ENCODE peak calls at places on chromosomes 5 and 9, in four cellular contexts. One of them, this sample, is unnamed.

GRCh38 chr5:150293091-150293941 is 3.7 kb upstream of the CAMK2A start:
- ATAC-seq in heart left ventricle: no peak
- ATAC-seq in body of pancreas: no peak
- ATAC-seq in upper lobe of right lung: no peak
- ATAC-seq in this sample: no peak

GRCh38 chr5:111859031-111859430 is 102.0 kb upstream of the NREP start:
- ATAC-seq in heart left ventricle: peak; percentile 87
- ATAC-seq in upper lobe of right lung: no peak
- ATAC-seq in body of pancreas: no peak
- ATAC-seq in this sample: peak; percentile 47

GRCh38 chr5:122533825-122534224 is 221.8 kb downstream of the SNCAIP start:
- ATAC-seq in body of pancreas: no peak
- ATAC-seq in heart left ventricle: no peak
- ATAC-seq in upper lobe of right lung: no peak
- ATAC-seq in this sample: no peak

GRCh38 chr5:109619024-109619460 is 70.7 kb upstream of the MAN2A1 start:
- ATAC-seq in body of pancreas: no peak
- ATAC-seq in heart left ventricle: no peak
- ATAC-seq in upper lobe of right lung: peak; percentile 73
- ATAC-seq in this sample: no peak

GRCh38 chr5:82109013-82109412 is 137.2 kb downstream of the ATG10 start:
- ATAC-seq in body of pancreas: no peak
- ATAC-seq in upper lobe of right lung: no peak
- ATAC-seq in heart left ventricle: no peak
- ATAC-seq in this sample: no peak

GRCh38 chr9:36731068-36731467 is 158.4 kb downstream of the MELK start:
- ATAC-seq in body of pancreas: no peak
- ATAC-seq in heart left ventricle: no peak
- ATAC-seq in upper lobe of right lung: no peak
- ATAC-seq in this sample: no peak

GRCh38 chr9:76810377-76810957 is 46.2 kb downstream of the PCA3 start:
- ATAC-seq in body of pancreas: peak; percentile 64
- ATAC-seq in heart left ventricle: peak; percentile 82
- ATAC-seq in upper lobe of right lung: peak; percentile 68
- ATAC-seq in this sample: peak; percentile 60

GRCh38 chr5:35393901-35394300 is 163.6 kb upstream of the PRLR start:
- ATAC-seq in heart left ventricle: no peak
- ATAC-seq in upper lobe of right lung: no peak
- ATAC-seq in body of pancreas: no peak
- ATAC-seq in this sample: no peak

GRCh38 chr5:1363160-1363559 is 18.3 kb upstream of the CLPTM1L start:
- ATAC-seq in body of pancreas: no peak
- ATAC-seq in heart left ventricle: no peak
- ATAC-seq in upper lobe of right lung: peak; percentile 31
- ATAC-seq in this sample: no peak

GRCh38 chr5:38666668-38667498 is 110.4 kb upstream of the LIFR start:
- ATAC-seq in upper lobe of right lung: peak; percentile 94
- ATAC-seq in heart left ventricle: peak; percentile 96
- ATAC-seq in body of pancreas: peak; percentile 99
- ATAC-seq in this sample: peak; percentile 71

GRCh38 chr9:78856144-78856543 is 559.2 kb downstream of the PSAT1 start:
- ATAC-seq in body of pancreas: no peak
- ATAC-seq in upper lobe of right lung: no peak
- ATAC-seq in heart left ventricle: no peak
- ATAC-seq in this sample: no peak

GRCh38 chr9:96777539-96777864 is 385 bp downstream of the ZNF510 start:
- ATAC-seq in upper lobe of right lung: no peak
- ATAC-seq in body of pancreas: peak; percentile 6
- ATAC-seq in heart left ventricle: no peak
- ATAC-seq in this sample: no peak

GRCh38 chr9:114484215-114484853 is 20.9 kb downstream of the WHRN start:
- ATAC-seq in body of pancreas: no peak
- ATAC-seq in heart left ventricle: no peak
- ATAC-seq in upper lobe of right lung: no peak
- ATAC-seq in this sample: no peak

GRCh38 chr5:149665416-149666163 is 64.5 kb upstream of the PPARGC1B start:
- ATAC-seq in body of pancreas: no peak
- ATAC-seq in upper lobe of right lung: peak; percentile 56
- ATAC-seq in heart left ventricle: peak; percentile 24
- ATAC-seq in this sample: no peak

DNA sequence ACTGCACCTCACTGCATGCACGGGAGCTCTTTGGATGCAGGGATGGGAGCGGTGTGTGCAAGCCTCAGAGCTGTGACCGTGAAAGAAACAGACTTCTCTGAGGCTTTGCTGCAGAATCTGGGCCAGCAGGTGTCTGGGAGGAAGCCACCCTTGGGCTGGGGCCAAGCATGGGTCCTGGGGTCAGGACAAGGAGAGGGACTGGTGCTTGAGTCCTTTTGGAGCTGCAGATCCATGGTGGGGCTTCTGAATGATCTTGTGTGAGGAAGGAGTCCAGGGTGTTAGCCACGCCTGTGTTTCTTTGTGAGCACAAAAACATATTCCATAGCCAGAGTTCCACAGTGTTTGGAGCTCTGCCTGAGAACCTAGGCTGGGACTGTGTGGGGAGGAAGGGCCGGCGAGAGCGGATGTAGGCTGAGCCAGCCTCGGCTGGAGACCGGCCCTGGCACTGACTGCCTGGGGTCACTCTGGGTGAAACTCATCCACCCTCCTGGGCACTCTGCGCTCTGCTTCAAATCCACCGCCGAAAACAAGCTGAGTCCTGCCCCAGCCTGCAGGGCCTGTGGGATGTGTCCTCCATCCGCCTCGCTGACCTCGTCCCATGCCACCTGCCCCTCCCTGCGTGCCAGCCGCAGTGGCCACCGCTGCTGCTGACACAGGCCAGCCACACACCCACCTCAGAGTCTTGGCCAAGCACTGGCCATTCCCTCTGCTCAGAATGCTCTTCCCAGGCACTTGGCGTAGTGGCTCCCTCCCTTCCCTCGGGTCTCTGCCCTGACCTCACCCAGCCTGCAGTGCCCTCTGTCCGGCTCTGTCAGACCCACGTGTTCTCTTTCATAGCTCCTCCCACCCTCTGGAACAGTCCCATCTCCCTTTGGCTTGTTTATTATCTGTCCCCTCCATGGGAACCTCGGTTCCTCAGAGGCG is 26.7 kb downstream of the ERGIC1 start:
- ATAC-seq in heart left ventricle: peak; percentile 87
- ATAC-seq in body of pancreas: peak; percentile 82
- ATAC-seq in upper lobe of right lung: peak; percentile 88
- ATAC-seq in this sample: peak; percentile 91
- H3K4me3 ChIP-seq in heart left ventricle: no peak overlapping the region
- H3K4me3 ChIP-seq in body of pancreas: no peak overlapping the region
- H3K4me3 ChIP-seq in upper lobe of right lung: no peak overlapping the region
- H3K4me3 ChIP-seq in this sample: peak overlapping the region; percentile 22

GRCh38 chr9:105449081-105449480 is 1.2 kb downstream of the FSD1L start:
- ATAC-seq in heart left ventricle: no peak
- ATAC-seq in body of pancreas: no peak
- ATAC-seq in upper lobe of right lung: no peak
- ATAC-seq in this sample: no peak
- H3K4me3 ChIP-seq in heart left ventricle: no peak overlapping the region
- H3K4me3 ChIP-seq in body of pancreas: no peak overlapping the region
- H3K4me3 ChIP-seq in upper lobe of right lung: peak overlapping the region; percentile 79
- H3K4me3 ChIP-seq in this sample: no peak overlapping the region

DNA sequence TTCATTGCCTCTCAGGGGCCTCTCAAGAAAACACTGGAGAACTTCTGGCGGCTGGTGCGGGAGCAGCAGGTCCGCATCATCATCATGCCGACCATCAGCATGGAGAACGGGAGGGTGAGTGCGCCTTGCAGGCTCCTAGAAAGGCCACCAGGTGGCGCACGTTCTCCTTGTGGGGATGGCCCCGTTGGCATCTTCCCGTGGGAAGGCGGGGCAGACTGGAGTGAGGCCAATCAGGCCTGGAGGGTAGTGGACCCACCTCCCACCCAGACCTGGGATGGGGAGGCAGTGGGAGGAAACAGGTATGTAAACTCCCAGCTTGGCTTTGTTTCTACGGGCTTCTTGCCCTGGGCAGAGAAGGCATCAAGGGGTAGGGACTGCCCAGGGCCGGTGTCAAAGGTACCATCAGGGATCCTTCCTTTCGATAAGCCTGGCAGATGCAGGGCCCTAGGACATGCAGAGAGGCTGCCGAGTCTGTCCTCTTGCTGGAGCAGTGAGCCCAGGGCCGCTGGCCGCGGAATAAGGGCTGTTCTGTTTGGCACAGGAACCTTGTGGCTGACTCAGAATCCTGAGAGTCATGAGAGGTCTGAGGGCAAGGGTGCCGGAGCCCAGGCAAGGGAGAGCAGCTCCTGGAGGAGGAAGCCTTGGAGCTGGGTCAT is 18.9 kb upstream of the SPTLC1 start:
- ATAC-seq in body of pancreas: peak; percentile 77
- ATAC-seq in heart left ventricle: peak; percentile 79
- ATAC-seq in upper lobe of right lung: peak; percentile 91
- ATAC-seq in this sample: peak; percentile 83
- H3K4me3 ChIP-seq in body of pancreas: no peak overlapping the region
- H3K4me3 ChIP-seq in heart left ventricle: no peak overlapping the region
- H3K4me3 ChIP-seq in upper lobe of right lung: no peak overlapping the region
- H3K4me3 ChIP-seq in this sample: no peak overlapping the region

DNA sequence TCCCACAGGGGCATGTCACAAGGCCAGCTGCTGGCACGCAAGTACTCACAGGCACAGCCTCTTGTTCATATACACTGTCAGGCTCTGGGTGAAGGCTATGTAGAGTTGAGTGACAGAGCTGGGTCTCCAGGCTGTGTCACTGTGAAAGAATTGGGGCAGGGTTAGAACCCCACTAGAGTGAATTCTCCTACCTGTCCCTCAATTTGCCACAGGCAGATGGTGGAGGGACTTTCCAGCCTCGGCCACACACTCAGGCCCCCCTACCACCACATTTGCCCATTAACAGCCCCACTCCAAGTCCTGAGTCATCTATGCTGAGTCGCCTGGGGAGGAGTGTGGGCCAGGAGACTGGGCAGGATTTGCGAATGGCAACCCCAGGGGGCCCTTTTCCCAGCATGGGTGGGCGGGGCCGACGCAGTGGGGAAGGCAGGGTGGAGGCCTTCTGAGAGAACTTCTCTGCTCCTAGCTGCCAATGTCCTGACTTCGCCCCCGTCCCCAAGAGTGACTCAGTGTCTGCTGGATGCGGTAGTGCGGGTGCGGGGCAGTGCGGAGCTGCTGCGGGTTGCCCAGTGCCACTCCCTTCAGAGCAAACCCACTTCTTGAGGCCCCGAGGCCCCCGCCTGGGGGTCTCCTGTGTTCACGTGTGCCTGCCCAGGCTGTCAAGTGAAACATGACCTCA is 50.3 kb upstream of the PSD2 start:
- ATAC-seq in body of pancreas: peak; percentile 8
- ATAC-seq in heart left ventricle: peak; percentile 40
- ATAC-seq in upper lobe of right lung: peak; percentile 4
- ATAC-seq in this sample: peak; percentile 46
- H3K4me3 ChIP-seq in body of pancreas: no peak overlapping the region
- H3K4me3 ChIP-seq in heart left ventricle: no peak overlapping the region
- H3K4me3 ChIP-seq in upper lobe of right lung: no peak overlapping the region
- H3K4me3 ChIP-seq in this sample: no peak overlapping the region

GRCh38 chr5:144028644-144029043 is 141.8 kb downstream of the YIPF5 start:
- ATAC-seq in body of pancreas: peak; percentile 96
- ATAC-seq in upper lobe of right lung: peak; percentile 22
- ATAC-seq in heart left ventricle: peak; percentile 92
- ATAC-seq in this sample: no peak
- H3K4me3 ChIP-seq in body of pancreas: no peak overlapping the region
- H3K4me3 ChIP-seq in upper lobe of right lung: no peak overlapping the region
- H3K4me3 ChIP-seq in heart left ventricle: no peak overlapping the region
- H3K4me3 ChIP-seq in this sample: no peak overlapping the region

DNA sequence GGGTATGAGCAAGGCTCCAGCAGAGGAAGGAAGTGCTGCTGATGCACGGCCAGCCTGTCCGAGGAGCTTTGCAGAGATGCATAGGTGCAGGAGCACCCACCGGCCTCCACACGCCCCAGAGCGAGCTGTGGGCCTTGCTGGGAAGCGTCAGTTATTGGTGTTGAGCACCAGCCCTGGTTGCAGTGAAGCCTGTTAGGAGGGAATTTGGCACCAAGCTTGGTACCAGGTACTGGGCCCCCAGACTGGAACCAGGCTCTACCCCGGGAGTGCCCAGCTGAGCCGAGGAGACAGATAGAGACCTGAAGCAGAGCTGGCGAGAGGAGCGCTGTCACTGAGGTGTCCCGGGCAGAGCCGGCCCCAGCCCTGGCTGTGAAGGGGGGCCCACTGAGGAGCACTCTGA is 5.2 kb downstream of the TCF7 start:
- ATAC-seq in body of pancreas: no peak
- ATAC-seq in upper lobe of right lung: no peak
- ATAC-seq in heart left ventricle: no peak
- ATAC-seq in this sample: no peak
- H3K4me3 ChIP-seq in body of pancreas: no peak overlapping the region
- H3K4me3 ChIP-seq in upper lobe of right lung: no peak overlapping the region
- H3K4me3 ChIP-seq in heart left ventricle: no peak overlapping the region
- H3K4me3 ChIP-seq in this sample: no peak overlapping the region

DNA sequence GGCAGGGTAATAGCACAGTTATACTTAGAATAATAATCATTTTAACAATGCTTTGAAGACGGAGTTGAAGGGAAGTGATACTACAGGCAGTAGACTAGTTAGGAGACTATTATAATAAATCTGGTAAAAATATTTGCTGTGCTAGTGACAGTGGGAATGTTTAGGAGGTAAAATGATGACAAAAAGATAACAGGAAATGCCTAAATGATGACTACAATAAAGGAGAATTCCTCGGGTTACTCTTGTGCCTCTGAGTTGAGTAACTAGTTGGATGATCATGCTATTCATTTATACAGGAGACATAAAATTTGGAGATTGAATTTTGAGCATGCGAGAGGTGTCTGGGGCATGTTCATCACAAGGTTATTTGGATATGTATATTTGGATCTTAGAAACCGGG is 32.2 kb upstream of the PAM start:
- ATAC-seq in body of pancreas: no peak
- ATAC-seq in upper lobe of right lung: no peak
- ATAC-seq in heart left ventricle: no peak
- ATAC-seq in this sample: no peak
- H3K4me3 ChIP-seq in body of pancreas: no peak overlapping the region
- H3K4me3 ChIP-seq in upper lobe of right lung: no peak overlapping the region
- H3K4me3 ChIP-seq in heart left ventricle: no peak overlapping the region
- H3K4me3 ChIP-seq in this sample: no peak overlapping the region

This sample was measured in gastroesophageal sphincter.